ENCODE peak calls at places on chromosomes 2 and 18, in nine cellular contexts. E is neural progenitor cell; J is CD4-positive, CD25-positive, alpha-beta regulatory T cell; V is transverse colon; O is CD8-positive, alpha-beta memory T cell; N is right cardiac atrium; H is tibial artery; L is endodermal cell; W is aorta. D is an unnamed sample. For H3K9me3, the result is how much of the 10 kb centered on the place peaks cover.

GRCh38 chr2:225124311-225124832 is 82.1 kb upstream of the DOCK10 start:
- DNase-seq in E (no peak), J (no peak), V (no peak), O (no peak), N (no peak), H (no peak), L (no peak), W (no peak), D (no peak)

GRCh38 chr2:57330447-57330846 is 716.2 kb upstream of the VRK2 start:
- DNase-seq in E (no peak), J (no peak), V (no peak), O (no peak), N (no peak), H (no peak), L (no peak), W (no peak), D (no peak)

GRCh38 chr18:58848685-58849084 is 16.0 kb upstream of the ZNF532 start:
- DNase-seq in E (no peak), J (no peak), V (no peak), O (no peak), N (no peak), H (no peak), L (peak), W (no peak), D (no peak)

GRCh38 chr18:57768557-57769326 is 34.4 kb downstream of the ATP8B1 start:
- DNase-seq in E (no peak), J (no peak), V (no peak), O (no peak), N (no peak), H (no peak), L (no peak), W (no peak), D (no peak)

GRCh38 chr18:49920731-49921130 is 107.4 kb upstream of the ACAA2 start:
- DNase-seq in E (peak), J (no peak), V (no peak), O (no peak), N (no peak), H (no peak), L (no peak), W (no peak), D (no peak)

GRCh38 chr2:130922417-130922816 is 85.7 kb downstream of the ARHGEF4 start:
- DNase-seq in E (no peak), J (no peak), V (no peak), O (no peak), N (no peak), H (no peak), L (no peak), W (no peak), D (no peak)

GRCh38 chr2:25482341-25482740 is 140.6 kb upstream of the DNMT3A start:
- DNase-seq in E (no peak), J (no peak), V (no peak), O (no peak), N (no peak), H (no peak), L (no peak), W (no peak), D (no peak)

GRCh38 chr2:191441761-191442160 is 196.6 kb downstream of the MYO1B start:
- DNase-seq in E (no peak), J (no peak), V (no peak), O (no peak), N (peak), H (no peak), L (no peak), W (no peak), D (no peak)

GRCh38 chr2:1633092-1633721 is 111.1 kb downstream of the PXDN start:
- DNase-seq in E (no peak), J (no peak), V (peak), O (no peak), N (no peak), H (no peak), L (no peak), W (no peak), D (no peak)

GRCh38 chr2:29314816-29315571 is 199.8 kb downstream of the CLIP4 start:
- DNase-seq in E (peak), J (peak), V (peak), O (peak), N (peak), H (no peak), L (peak), W (no peak), D (peak)

GRCh38 chr2:112141623-112142001 is 3.4 kb downstream of the FBLN7 start:
- DNase-seq in E (no peak), J (no peak), V (no peak), O (no peak), N (no peak), H (no peak), L (no peak), W (no peak), D (no peak)

GRCh38 chr2:29304399-29304798 is 189.2 kb downstream of the CLIP4 start:
- DNase-seq in E (no peak), J (no peak), V (no peak), O (no peak), N (no peak), H (no peak), L (no peak), W (no peak), D (no peak)

GRCh38 chr18:72107647-72108046 is 436.5 kb downstream of the CBLN2 start:
- DNase-seq in E (peak), J (no peak), V (no peak), O (no peak), N (no peak), H (no peak), L (peak), W (no peak), D (no peak)

GRCh38 chr2:240992572-240993291 is 5.7 kb upstream of the SNED1 start:
- DNase-seq in E (no peak), J (no peak), V (no peak), O (no peak), N (peak), H (no peak), L (peak), W (peak), D (no peak)

GRCh38 chr18:9380571-9381390 is 46.2 kb downstream of the TWSG1 start:
- DNase-seq in E (peak), J (no peak), V (no peak), O (no peak), N (no peak), H (no peak), L (no peak), W (no peak), D (no peak)

GRCh38 chr2:241794250-241794823 is 14.7 kb upstream of the NEU4 start:
- DNase-seq in E (no peak), J (no peak), V (peak), O (no peak), N (no peak), H (no peak), L (no peak), W (peak), D (no peak)

GRCh38 chr2:150369862-150370261 is 117.6 kb downstream of the RND3 start:
- DNase-seq in E (no peak), J (no peak), V (no peak), O (no peak), N (no peak), H (no peak), L (no peak), W (no peak), D (no peak)

GRCh38 chr2:18790465-18791171 is 201.2 kb upstream of the NT5C1B start:
- DNase-seq in E (no peak), J (no peak), V (no peak), O (no peak), N (no peak), H (no peak), L (no peak), W (no peak), D (no peak)

GRCh38 chr2:239991689-239992314 is 33.3 kb downstream of the NDUFA10 start:
- DNase-seq in E (peak), J (peak), V (no peak), O (no peak), N (no peak), H (no peak), L (no peak), W (no peak), D (peak)

GRCh38 chr18:74457043-74457742 is at the start of gene DIPK1C:
- DNase-seq in E (peak), J (no peak), V (no peak), O (no peak), N (peak), H (no peak), L (peak), W (no peak), D (peak)

GRCh38 chr2:79855264-79856006 is 342.6 kb downstream of the CTNNA2 start:
- DNase-seq in E (peak), J (no peak), V (peak), O (no peak), N (no peak), H (no peak), L (peak), W (no peak), D (no peak)

GRCh38 chr2:168432565-168433186 is 23.4 kb upstream of the CERS6 start:
- DNase-seq in E (no peak), J (peak), V (no peak), O (no peak), N (no peak), H (no peak), L (no peak), W (no peak), D (peak)

GRCh38 chr2:10835052-10835970 is 22.7 kb upstream of the PDIA6 start:
- DNase-seq in E (peak), J (peak), V (peak), O (peak), N (peak), H (no peak), L (peak), W (peak), D (peak)

GRCh38 chr2:58428553-58429284 is 187.6 kb upstream of the FANCL start:
- DNase-seq in E (peak), J (no peak), V (no peak), O (no peak), N (no peak), H (no peak), L (peak), W (no peak), D (no peak)

GRCh38 chr2:165725421-165725820 is 68.6 kb downstream of the GALNT3 start:
- DNase-seq in E (no peak), J (no peak), V (no peak), O (no peak), N (no peak), H (no peak), L (no peak), W (no peak), D (no peak)

GRCh38 chr18:13501896-13502295 is 224.5 kb downstream of the FAM210A start:
- DNase-seq in E (no peak), J (peak), V (no peak), O (no peak), N (no peak), H (no peak), L (no peak), W (no peak), D (no peak)

GRCh38 chr2:27211241-27211942 is 449 bp upstream of the ATRAID start:
- DNase-seq in E (no peak), J (no peak), V (no peak), O (no peak), N (no peak), H (no peak), L (no peak), W (no peak), D (no peak)

GRCh38 chr18:79191956-79192355 is 122.8 kb downstream of the ATP9B start:
- DNase-seq in E (no peak), J (no peak), V (no peak), O (no peak), N (no peak), H (no peak), L (no peak), W (no peak), D (no peak)

GRCh38 chr2:176569574-176569973 is 300.3 kb downstream of the MTX2 start:
- DNase-seq in E (no peak), J (no peak), V (no peak), O (no peak), N (no peak), H (no peak), L (no peak), W (no peak), D (no peak)

GRCh38 chr2:9360110-9360509 is 63.2 kb downstream of the ITGB1BP1 start:
- DNase-seq in E (no peak), J (no peak), V (no peak), O (no peak), N (no peak), H (no peak), L (no peak), W (no peak), D (no peak)

GRCh38 chr2:43127208-43127940 is 99.0 kb downstream of the ZFP36L2 start:
- DNase-seq in E (peak), J (peak), V (peak), O (peak), N (peak), H (peak), L (peak), W (peak), D (peak)

GRCh38 chr2:70923378-70924015 is 12.2 kb upstream of the ATP6V1B1 start:
- DNase-seq in E (peak), J (no peak), V (no peak), O (no peak), N (no peak), H (no peak), L (peak), W (no peak), D (no peak)

GRCh38 chr18:37019157-37019571 is 190.2 kb downstream of the KIAA1328 start:
- DNase-seq in E (peak), J (no peak), V (no peak), O (no peak), N (no peak), H (no peak), L (peak), W (no peak), D (no peak)
- H3K9me3 ChIP-seq in E (under half), J (under half), V (under half), O (under half), N (under half), H (under half), L (under half), W (under half), D (under half)

DNA sequence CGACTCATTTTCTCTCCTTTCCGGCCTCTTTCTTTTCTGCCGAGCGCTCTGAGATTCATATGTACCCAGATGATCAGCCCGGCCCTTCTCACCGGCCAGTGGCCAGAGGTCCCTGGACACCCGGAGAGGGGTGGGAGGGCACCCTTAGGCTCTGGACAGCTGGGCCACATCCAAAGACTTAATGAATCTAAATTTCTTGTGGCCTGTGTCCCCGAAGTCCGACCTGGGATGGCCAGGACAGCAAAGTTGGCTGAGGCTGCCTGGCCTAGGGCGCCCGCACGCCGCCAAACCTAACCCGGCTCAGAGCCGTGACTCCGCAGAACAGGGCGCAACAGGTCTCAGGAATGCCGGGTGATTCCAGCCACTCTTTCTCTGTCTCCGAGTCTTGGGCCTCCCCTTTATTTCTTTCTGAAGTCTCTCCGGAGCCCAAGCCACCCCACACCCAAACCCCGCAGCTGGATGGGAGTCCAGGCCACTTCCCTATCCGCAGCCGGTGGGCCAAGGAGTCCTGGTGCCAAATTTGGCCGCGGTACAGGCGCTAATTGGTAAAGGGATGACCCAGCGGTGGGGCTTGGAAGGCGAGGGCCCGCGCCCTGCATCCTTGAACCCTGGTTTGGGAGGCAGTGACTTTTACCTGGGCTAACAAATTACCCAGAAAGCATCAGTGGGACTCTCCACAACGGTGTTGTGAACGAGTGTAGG is 2.6 kb upstream of the PAX3 start:
- DNase-seq in E (peak), J (no peak), V (no peak), O (no peak), N (no peak), H (no peak), L (peak), W (no peak), D (no peak)
- H3K9me3 ChIP-seq in E (under half), J (under half), V (under half), O (under half), N (under half), H (under half), L (under half), W (under half), D (under half)

GRCh38 chr2:228600265-228600664 is 418.8 kb upstream of the SPHKAP start:
- DNase-seq in E (no peak), J (no peak), V (no peak), O (no peak), N (no peak), H (no peak), L (no peak), W (no peak), D (no peak)
- H3K9me3 ChIP-seq in E (under half), J (under half), V (under half), O (under half), N (under half), H (under half), L (under half), W (under half), D (under half)

GRCh38 chr2:215920244-215921100 is 92.9 kb downstream of the MREG start:
- DNase-seq in E (peak), J (peak), V (peak), O (peak), N (peak), H (peak), L (peak), W (no peak), D (peak)

GRCh38 chr2:215919624-215920243 is 93.6 kb downstream of the MREG start:
- DNase-seq in E (no peak), J (no peak), V (no peak), O (no peak), N (no peak), H (no peak), L (no peak), W (no peak), D (no peak)

GRCh38 chr2:215921884-215922283 is 91.5 kb downstream of the MREG start:
- DNase-seq in E (no peak), J (no peak), V (no peak), O (no peak), N (peak), H (no peak), L (peak), W (peak), D (no peak)

GRCh38 chr2:215917953-215918620 is 95.3 kb downstream of the MREG start:
- DNase-seq in E (no peak), J (no peak), V (no peak), O (no peak), N (no peak), H (no peak), L (peak), W (no peak), D (no peak)

GRCh38 chr2:215918901-215919585 is 94.3 kb downstream of the MREG start:
- DNase-seq in E (no peak), J (no peak), V (no peak), O (no peak), N (no peak), H (no peak), L (no peak), W (no peak), D (no peak)
- H3K9me3 ChIP-seq in E (under half), J (under half), V (under half), O (under half), N (under half), H (under half), L (under half), W (under half), D (under half)

D was measured in naive thymus-derived CD4-positive, alpha-beta T cell.